ENCODE peak calls at places on chromosomes 11 and 22, in eight cellular contexts. T is endothelial cell, V is heart right ventricle, A is AG10803, M is AG09309, D is fibroblast of pulmonary artery, N is HFF-Myc, Z is mammary epithelial cell. R is an unnamed sample.

GRCh38 chr11:102560555-102561011 is 30.0 kb upstream of the MMP7 start:
- DNase-seq in T (no peak), V (no peak), A (peak; percentile 83), M (peak; percentile 52), D (peak; percentile 57), N (peak; percentile 42), Z (peak; percentile 85), R (peak; percentile 64)

GRCh38 chr22:24482586-24482985 is 12.5 kb upstream of the UPB1 start:
- DNase-seq in T (no peak), V (no peak), A (peak; percentile 91), M (peak; percentile 79), D (peak; percentile 78), N (no peak), Z (peak; percentile 77), R (peak; percentile 55)

GRCh38 chr11:63567044-63567840 is 4.1 kb upstream of the PLAAT2 start:
- DNase-seq in T (no peak), V (no peak), A (peak; percentile 49), M (peak; percentile 55), D (peak; percentile 84), N (peak; percentile 64), Z (peak; percentile 95), R (peak; percentile 83)

GRCh38 chr11:67118059-67118766 is 850 bp upstream of the KDM2A start:
- DNase-seq in T (no peak), V (peak; percentile 62), A (peak; percentile 27), M (no peak), D (no peak), N (no peak), Z (no peak), R (no peak)

GRCh38 chr22:46105494-46106278 is 44.6 kb upstream of the PPARA start:
- DNase-seq in T (no peak), V (no peak), A (peak; percentile 95), M (peak; percentile 80), D (peak; percentile 46), N (no peak), Z (peak; percentile 96), R (peak; percentile 70)

GRCh38 chr11:21412652-21413383 is 743.4 kb downstream of the NELL1 start:
- DNase-seq in T (no peak), V (no peak), A (no peak), M (no peak), D (no peak), N (no peak), Z (no peak), R (no peak)

GRCh38 chr11:130763087-130763980 is 152.9 kb downstream of the SNX19 start:
- DNase-seq in T (no peak), V (no peak), A (peak; percentile 46), M (no peak), D (no peak), N (no peak), Z (no peak), R (no peak)

GRCh38 chr22:29032014-29032475 is 29.6 kb downstream of the C22orf31 start:
- DNase-seq in T (no peak), V (no peak), A (no peak), M (no peak), D (no peak), N (no peak), Z (no peak), R (no peak)

GRCh38 chr22:43313497-43314474 is 29.4 kb downstream of the SCUBE1 start:
- DNase-seq in T (no peak), V (peak; percentile 64), A (peak; percentile 51), M (peak; percentile 32), D (no peak), N (no peak), Z (no peak), R (no peak)

GRCh38 chr11:72609045-72609444 is 65.2 kb downstream of the PDE2A start:
- DNase-seq in T (no peak), V (no peak), A (peak; percentile 35), M (no peak), D (peak; percentile 49), N (no peak), Z (no peak), R (peak; percentile 12)

GRCh38 chr11:75576445-75577049 is 14.5 kb downstream of the SERPINH1 start:
- DNase-seq in T (peak; percentile 38), V (no peak), A (peak; percentile 83), M (no peak), D (peak; percentile 53), N (no peak), Z (no peak), R (peak; percentile 53)

GRCh38 chr11:5364214-5364613 is 12.9 kb downstream of the OR51B6 start:
- DNase-seq in T (no peak), V (no peak), A (peak; percentile 94), M (no peak), D (peak; percentile 73), N (no peak), Z (no peak), R (peak; percentile 88)

GRCh38 chr11:106231591-106231990 is 154.1 kb downstream of the AASDHPPT start:
- DNase-seq in T (no peak), V (no peak), A (peak; percentile 45), M (peak; percentile 14), D (peak; percentile 52), N (peak; percentile 55), Z (peak; percentile 17), R (no peak)

GRCh38 chr11:84800755-84801346 is 826.3 kb downstream of the DLG2 start:
- DNase-seq in T (peak; percentile 22), V (no peak), A (peak; percentile 66), M (peak; percentile 28), D (peak; percentile 31), N (peak; percentile 10), Z (peak; percentile 8), R (peak; percentile 19)

GRCh38 chr11:129881570-129882170 is 13.7 kb downstream of the NFRKB start:
- DNase-seq in T (peak; percentile 70), V (no peak), A (peak; percentile 17), M (no peak), D (peak; percentile 40), N (no peak), Z (peak; percentile 17), R (peak; percentile 26)

GRCh38 chr11:100618914-100619313 is 68.2 kb upstream of the ARHGAP42 start:
- DNase-seq in T (no peak), V (no peak), A (no peak), M (no peak), D (no peak), N (no peak), Z (no peak), R (no peak)

GRCh38 chr11:7968686-7969085 is 3.4 kb upstream of the NLRP10 start:
- DNase-seq in T (no peak), V (no peak), A (peak; percentile 57), M (no peak), D (no peak), N (no peak), Z (no peak), R (peak; percentile 20)

GRCh38 chr22:48042621-48043395 is 1280.4 kb downstream of the TBC1D22A start:
- DNase-seq in T (no peak), V (no peak), A (no peak), M (no peak), D (no peak), N (no peak), Z (no peak), R (no peak)

GRCh38 chr11:117691501-117691900 is 105.5 kb downstream of the DSCAML1 start:
- DNase-seq in T (no peak), V (no peak), A (no peak), M (no peak), D (no peak), N (no peak), Z (no peak), R (no peak)

GRCh38 chr11:43327987-43328386 is 16.2 kb downstream of the API5 start:
- DNase-seq in T (no peak), V (no peak), A (peak; percentile 73), M (peak; percentile 45), D (peak; percentile 96), N (peak; percentile 72), Z (peak; percentile 79), R (peak; percentile 94)

DNA sequence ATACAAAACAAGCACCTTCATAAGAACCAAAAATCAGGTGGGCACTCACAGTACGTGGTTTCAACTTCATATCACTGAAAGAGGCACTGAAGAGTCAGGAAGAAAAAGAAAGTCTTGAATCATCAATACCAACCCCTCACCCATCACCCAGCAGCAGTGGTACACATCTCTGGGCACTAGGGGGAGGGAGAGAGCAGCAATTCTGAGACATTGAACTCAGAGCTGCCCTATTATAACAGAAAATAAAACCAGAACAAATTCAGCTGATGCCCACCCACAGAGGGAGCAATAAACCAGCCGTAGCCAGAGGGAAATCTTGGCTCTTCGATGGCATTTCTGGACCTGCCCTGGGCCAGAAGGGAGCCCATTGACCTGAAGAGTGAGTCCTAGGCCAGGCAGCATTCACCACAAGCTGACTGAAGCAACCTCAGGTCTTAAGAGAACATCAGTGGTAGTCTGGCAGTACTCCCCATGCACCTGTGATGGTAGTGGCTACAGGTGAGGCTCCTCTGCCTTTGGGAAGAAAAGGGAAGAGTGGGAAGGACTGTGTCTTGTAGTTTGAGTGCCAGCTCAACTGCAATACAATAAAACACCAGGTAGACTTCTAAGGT is 42.2 kb upstream of the FAM181B start:
- DNase-seq in T (peak; percentile 71), V (no peak), A (peak; percentile 42), M (peak; percentile 7), D (peak; percentile 65), N (peak; percentile 25), Z (peak; percentile 51), R (peak; percentile 21)
- TF ChIP-seq CTCF in T (peak; percentile 53), V (peak; percentile 28), A (peak; percentile 94), M (peak; percentile 90), D (peak; percentile 98), N (peak; percentile 76), Z (peak; percentile 79), R (peak; percentile 68)

GRCh38 chr11:115267228-115267627 is 237.0 kb downstream of the CADM1 start:
- DNase-seq in T (no peak), V (no peak), A (no peak), M (no peak), D (no peak), N (no peak), Z (no peak), R (no peak)
- TF ChIP-seq CTCF in T (no peak), V (no peak), A (no peak), M (no peak), D (no peak), N (no peak), Z (no peak), R (no peak)

GRCh38 chr22:38298312-38299000 is 18.8 kb downstream of the CSNK1E start:
- DNase-seq in T (no peak), V (no peak), A (peak; percentile 60), M (peak; percentile 82), D (peak; percentile 96), N (no peak), Z (peak; percentile 100), R (peak; percentile 32)
- TF ChIP-seq CTCF in T (peak; percentile 51), V (peak; percentile 41), A (peak; percentile 38), M (peak; percentile 46), D (peak; percentile 48), N (peak; percentile 43), Z (peak; percentile 59), R (peak; percentile 76)

DNA sequence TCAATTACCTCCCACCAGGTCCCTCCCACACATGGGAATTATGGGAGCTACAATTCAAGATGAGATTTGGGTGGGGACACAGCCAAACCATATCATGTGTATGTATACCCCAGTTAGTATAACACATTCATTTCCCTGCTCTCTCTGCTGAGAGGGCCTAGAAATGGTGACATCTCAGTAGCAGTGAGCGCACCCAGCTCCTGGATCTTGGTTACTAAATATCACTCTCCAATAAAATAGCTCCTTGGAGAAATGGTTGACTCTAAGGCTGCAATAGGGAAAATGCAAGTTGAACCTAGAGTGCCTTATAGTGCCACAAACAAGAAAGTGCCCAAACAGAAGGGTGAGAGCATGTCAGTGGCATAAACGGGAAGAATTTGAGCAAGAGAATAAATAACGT is 59.6 kb downstream of the ARHGEF12 start:
- DNase-seq in T (no peak), V (no peak), A (no peak), M (no peak), D (no peak), N (no peak), Z (no peak), R (no peak)
- TF ChIP-seq CTCF in T (no peak), V (no peak), A (no peak), M (no peak), D (no peak), N (no peak), Z (no peak), R (no peak)

GRCh38 chr22:49960159-49960966 is at the start of gene PIM3:
- DNase-seq in T (peak; percentile 90), V (peak; percentile 94), A (peak; percentile 97), M (peak; percentile 86), D (peak; percentile 96), N (peak; percentile 75), Z (peak; percentile 95), R (peak; percentile 94)
- TF ChIP-seq CTCF in T (no peak), V (no peak), A (no peak), M (no peak), D (no peak), N (no peak), Z (no peak), R (no peak)